ENCODE peak calls at places on chromosomes 6 and 20, in seven cellular contexts. O is activated CD4-positive, alpha-beta T cell treated with anti-CD3 and anti-CD28 coated beads, Interleukin-2, amount 10 ng/mL, durations not matched to agents 7 days and 5 days; N is nucleus accumbens; A is GM13977; R is GM06990; T is type B pancreatic cell; K is sciatic nerve. D is an unnamed sample.

GRCh38 chr6:33851959-33852358 is 48.2 kb upstream of the MLN start:
- DNase-seq in O (peak; percentile 49), N (no peak), A (no peak), R (no peak), T (no peak), K (no peak), D (no peak)

GRCh38 chr20:60966766-60967165 is 285.3 kb upstream of the CDH4 start:
- DNase-seq in O (no peak), N (no peak), A (no peak), R (no peak), T (no peak), K (no peak), D (no peak)

GRCh38 chr6:114559419-114559818 is 216.6 kb upstream of the HS3ST5 start:
- DNase-seq in O (no peak), N (no peak), A (no peak), R (no peak), T (no peak), K (no peak), D (no peak)

GRCh38 chr6:3869632-3870527 is 20.7 kb downstream of the FAM50B start:
- DNase-seq in O (no peak), N (no peak), A (no peak), R (no peak), T (no peak), K (no peak), D (no peak)

GRCh38 chr6:98832282-98833100 is 1.9 kb upstream of the POU3F2 start:
- DNase-seq in O (no peak), N (peak; percentile 87), A (peak; percentile 47), R (no peak), T (peak; percentile 71), K (no peak), D (no peak)

GRCh38 chr20:45383131-45383530 is 5.0 kb upstream of the TP53TG5 start:
- DNase-seq in O (no peak), N (no peak), A (no peak), R (no peak), T (no peak), K (no peak), D (no peak)

GRCh38 chr20:47440857-47441773 is 60.6 kb upstream of the NCOA3 start:
- DNase-seq in O (no peak), N (no peak), A (no peak), R (no peak), T (no peak), K (no peak), D (no peak)

GRCh38 chr6:13573669-13574110 is 711 bp upstream of the SIRT5 start:
- DNase-seq in O (peak; percentile 11), N (peak; percentile 44), A (no peak), R (peak; percentile 25), T (no peak), K (no peak), D (no peak)

GRCh38 chr20:45469336-45470261 is at the start of gene WFDC2:
- DNase-seq in O (no peak), N (no peak), A (no peak), R (no peak), T (no peak), K (no peak), D (no peak)

GRCh38 chr6:163667372-163668060 is 253.0 kb downstream of the QKI start:
- DNase-seq in O (no peak), N (peak; percentile 17), A (peak; percentile 86), R (peak; percentile 80), T (no peak), K (no peak), D (no peak)

D was measured in central memory CD8-positive, alpha-beta T cell.